ENCODE peak calls at places on chromosomes 16 and 17, in nine cellular contexts. One of them, this sample, is unnamed.

GRCh38 chr17:2092253-2092652 is 37.4 kb downstream of the HIC1 start:
- DNase-seq in pancreas: no peak
- DNase-seq in SHP77: no peak
- DNase-seq in AG04450: no peak
- DNase-seq in hippocampal formation: no peak
- DNase-seq in GM04504: no peak
- DNase-seq in M059J: no peak
- DNase-seq in Kasumi-1: no peak
- DNase-seq in activated naive CD8-positive, alpha-beta T cell treated with anti-CD3 and anti-CD28 coated beads, Interleukin-2, amount 50 U/mL, for 24 hours: no peak
- DNase-seq in this sample: no peak

GRCh38 chr16:50081428-50082018 is 15.8 kb downstream of the HEATR3 start:
- DNase-seq in hippocampal formation: no peak
- DNase-seq in AG04450: no peak
- DNase-seq in SHP77: no peak
- DNase-seq in pancreas: no peak
- DNase-seq in activated naive CD8-positive, alpha-beta T cell treated with anti-CD3 and anti-CD28 coated beads, Interleukin-2, amount 50 U/mL, for 24 hours: no peak
- DNase-seq in Kasumi-1: no peak
- DNase-seq in M059J: no peak
- DNase-seq in GM04504: no peak
- DNase-seq in this sample: no peak

GRCh38 chr17:32515677-32516383 is 29.0 kb downstream of the CDK5R1 start:
- DNase-seq in SHP77: no peak
- DNase-seq in activated naive CD8-positive, alpha-beta T cell treated with anti-CD3 and anti-CD28 coated beads, Interleukin-2, amount 50 U/mL, for 24 hours: no peak
- DNase-seq in pancreas: no peak
- DNase-seq in GM04504: no peak
- DNase-seq in M059J: no peak
- DNase-seq in hippocampal formation: no peak
- DNase-seq in AG04450: no peak
- DNase-seq in Kasumi-1: no peak
- DNase-seq in this sample: peak

GRCh38 chr17:49035470-49036269 is 38.5 kb downstream of the IGF2BP1 start:
- DNase-seq in M059J: peak
- DNase-seq in Kasumi-1: peak
- DNase-seq in AG04450: no peak
- DNase-seq in hippocampal formation: no peak
- DNase-seq in activated naive CD8-positive, alpha-beta T cell treated with anti-CD3 and anti-CD28 coated beads, Interleukin-2, amount 50 U/mL, for 24 hours: peak
- DNase-seq in GM04504: no peak
- DNase-seq in pancreas: peak
- DNase-seq in SHP77: peak
- DNase-seq in this sample: peak

GRCh38 chr16:10240854-10241613 is 58.8 kb upstream of the GRIN2A start:
- DNase-seq in activated naive CD8-positive, alpha-beta T cell treated with anti-CD3 and anti-CD28 coated beads, Interleukin-2, amount 50 U/mL, for 24 hours: no peak
- DNase-seq in M059J: peak
- DNase-seq in SHP77: no peak
- DNase-seq in pancreas: no peak
- DNase-seq in hippocampal formation: no peak
- DNase-seq in Kasumi-1: no peak
- DNase-seq in GM04504: no peak
- DNase-seq in AG04450: no peak
- DNase-seq in this sample: no peak

GRCh38 chr17:40530988-40531971 is 29.9 kb upstream of the TNS4 start:
- DNase-seq in pancreas: no peak
- DNase-seq in GM04504: no peak
- DNase-seq in activated naive CD8-positive, alpha-beta T cell treated with anti-CD3 and anti-CD28 coated beads, Interleukin-2, amount 50 U/mL, for 24 hours: peak
- DNase-seq in hippocampal formation: no peak
- DNase-seq in M059J: no peak
- DNase-seq in AG04450: no peak
- DNase-seq in SHP77: no peak
- DNase-seq in Kasumi-1: no peak
- DNase-seq in this sample: no peak

GRCh38 chr16:75064403-75065148 is 52.0 kb downstream of the LDHD start:
- DNase-seq in activated naive CD8-positive, alpha-beta T cell treated with anti-CD3 and anti-CD28 coated beads, Interleukin-2, amount 50 U/mL, for 24 hours: peak
- DNase-seq in hippocampal formation: no peak
- DNase-seq in pancreas: no peak
- DNase-seq in Kasumi-1: peak
- DNase-seq in M059J: no peak
- DNase-seq in AG04450: no peak
- DNase-seq in SHP77: peak
- DNase-seq in GM04504: no peak
- DNase-seq in this sample: peak

GRCh38 chr17:74608511-74608910 is 15.0 kb downstream of the CD300E start:
- DNase-seq in M059J: no peak
- DNase-seq in pancreas: no peak
- DNase-seq in AG04450: no peak
- DNase-seq in Kasumi-1: no peak
- DNase-seq in SHP77: no peak
- DNase-seq in hippocampal formation: no peak
- DNase-seq in activated naive CD8-positive, alpha-beta T cell treated with anti-CD3 and anti-CD28 coated beads, Interleukin-2, amount 50 U/mL, for 24 hours: no peak
- DNase-seq in GM04504: no peak
- DNase-seq in this sample: no peak

GRCh38 chr17:62860962-62861873 is 53.1 kb upstream of the MARCHF10 start:
- DNase-seq in hippocampal formation: no peak
- DNase-seq in SHP77: no peak
- DNase-seq in GM04504: no peak
- DNase-seq in M059J: no peak
- DNase-seq in activated naive CD8-positive, alpha-beta T cell treated with anti-CD3 and anti-CD28 coated beads, Interleukin-2, amount 50 U/mL, for 24 hours: no peak
- DNase-seq in Kasumi-1: no peak
- DNase-seq in pancreas: no peak
- DNase-seq in AG04450: no peak
- DNase-seq in this sample: no peak

GRCh38 chr16:72055911-72056310 is 1.6 kb downstream of the HP start:
- DNase-seq in GM04504: no peak
- DNase-seq in M059J: no peak
- DNase-seq in AG04450: no peak
- DNase-seq in Kasumi-1: no peak
- DNase-seq in hippocampal formation: no peak
- DNase-seq in activated naive CD8-positive, alpha-beta T cell treated with anti-CD3 and anti-CD28 coated beads, Interleukin-2, amount 50 U/mL, for 24 hours: no peak
- DNase-seq in pancreas: no peak
- DNase-seq in SHP77: no peak
- DNase-seq in this sample: no peak

GRCh38 chr17:78826426-78826825 is 14.2 kb downstream of the USP36 start:
- DNase-seq in Kasumi-1: no peak
- DNase-seq in GM04504: no peak
- DNase-seq in M059J: no peak
- DNase-seq in pancreas: no peak
- DNase-seq in SHP77: no peak
- DNase-seq in hippocampal formation: no peak
- DNase-seq in AG04450: no peak
- DNase-seq in activated naive CD8-positive, alpha-beta T cell treated with anti-CD3 and anti-CD28 coated beads, Interleukin-2, amount 50 U/mL, for 24 hours: no peak
- DNase-seq in this sample: no peak

GRCh38 chr16:19997264-19997663 is 76.4 kb downstream of the GPR139 start:
- DNase-seq in hippocampal formation: no peak
- DNase-seq in pancreas: no peak
- DNase-seq in activated naive CD8-positive, alpha-beta T cell treated with anti-CD3 and anti-CD28 coated beads, Interleukin-2, amount 50 U/mL, for 24 hours: no peak
- DNase-seq in Kasumi-1: no peak
- DNase-seq in SHP77: no peak
- DNase-seq in GM04504: no peak
- DNase-seq in M059J: peak
- DNase-seq in AG04450: no peak
- DNase-seq in this sample: no peak

GRCh38 chr17:60781880-60782412 is 104.3 kb downstream of the BCAS3 start:
- DNase-seq in hippocampal formation: no peak
- DNase-seq in AG04450: no peak
- DNase-seq in SHP77: no peak
- DNase-seq in activated naive CD8-positive, alpha-beta T cell treated with anti-CD3 and anti-CD28 coated beads, Interleukin-2, amount 50 U/mL, for 24 hours: no peak
- DNase-seq in Kasumi-1: no peak
- DNase-seq in M059J: no peak
- DNase-seq in pancreas: no peak
- DNase-seq in GM04504: no peak
- DNase-seq in this sample: no peak

GRCh38 chr17:8941520-8941919 is 24.0 kb downstream of the PIK3R5 start:
- DNase-seq in AG04450: no peak
- DNase-seq in hippocampal formation: no peak
- DNase-seq in GM04504: no peak
- DNase-seq in M059J: no peak
- DNase-seq in SHP77: no peak
- DNase-seq in activated naive CD8-positive, alpha-beta T cell treated with anti-CD3 and anti-CD28 coated beads, Interleukin-2, amount 50 U/mL, for 24 hours: peak
- DNase-seq in pancreas: no peak
- DNase-seq in Kasumi-1: no peak
- DNase-seq in this sample: no peak

GRCh38 chr16:52671560-52671959 is 124.6 kb upstream of the TOX3 start:
- DNase-seq in Kasumi-1: no peak
- DNase-seq in activated naive CD8-positive, alpha-beta T cell treated with anti-CD3 and anti-CD28 coated beads, Interleukin-2, amount 50 U/mL, for 24 hours: no peak
- DNase-seq in M059J: no peak
- DNase-seq in AG04450: no peak
- DNase-seq in SHP77: no peak
- DNase-seq in hippocampal formation: no peak
- DNase-seq in pancreas: no peak
- DNase-seq in GM04504: no peak
- DNase-seq in this sample: peak

GRCh38 chr17:60819447-60820130 is 141.9 kb downstream of the BCAS3 start:
- DNase-seq in SHP77: no peak
- DNase-seq in AG04450: no peak
- DNase-seq in activated naive CD8-positive, alpha-beta T cell treated with anti-CD3 and anti-CD28 coated beads, Interleukin-2, amount 50 U/mL, for 24 hours: no peak
- DNase-seq in pancreas: no peak
- DNase-seq in M059J: no peak
- DNase-seq in Kasumi-1: no peak
- DNase-seq in hippocampal formation: no peak
- DNase-seq in GM04504: no peak
- DNase-seq in this sample: no peak

GRCh38 chr16:78147846-78148535 is 48.5 kb downstream of the WWOX start:
- DNase-seq in activated naive CD8-positive, alpha-beta T cell treated with anti-CD3 and anti-CD28 coated beads, Interleukin-2, amount 50 U/mL, for 24 hours: no peak
- DNase-seq in pancreas: no peak
- DNase-seq in AG04450: no peak
- DNase-seq in hippocampal formation: no peak
- DNase-seq in SHP77: peak
- DNase-seq in GM04504: no peak
- DNase-seq in Kasumi-1: no peak
- DNase-seq in M059J: no peak
- DNase-seq in this sample: no peak

GRCh38 chr17:21253646-21254441 is 634 bp upstream of the NATD1 start:
- DNase-seq in AG04450: no peak
- DNase-seq in GM04504: no peak
- DNase-seq in hippocampal formation: no peak
- DNase-seq in activated naive CD8-positive, alpha-beta T cell treated with anti-CD3 and anti-CD28 coated beads, Interleukin-2, amount 50 U/mL, for 24 hours: no peak
- DNase-seq in SHP77: no peak
- DNase-seq in M059J: no peak
- DNase-seq in pancreas: no peak
- DNase-seq in Kasumi-1: no peak
- DNase-seq in this sample: no peak

GRCh38 chr16:46620265-46621005 is 744 bp downstream of the SHCBP1 start:
- DNase-seq in Kasumi-1: peak
- DNase-seq in GM04504: no peak
- DNase-seq in M059J: peak
- DNase-seq in activated naive CD8-positive, alpha-beta T cell treated with anti-CD3 and anti-CD28 coated beads, Interleukin-2, amount 50 U/mL, for 24 hours: peak
- DNase-seq in hippocampal formation: no peak
- DNase-seq in AG04450: no peak
- DNase-seq in pancreas: no peak
- DNase-seq in SHP77: no peak
- DNase-seq in this sample: no peak

GRCh38 chr16:22787456-22788189 is 26.3 kb upstream of the HS3ST2 start:
- DNase-seq in pancreas: no peak
- DNase-seq in activated naive CD8-positive, alpha-beta T cell treated with anti-CD3 and anti-CD28 coated beads, Interleukin-2, amount 50 U/mL, for 24 hours: no peak
- DNase-seq in GM04504: peak
- DNase-seq in SHP77: no peak
- DNase-seq in M059J: peak
- DNase-seq in AG04450: no peak
- DNase-seq in Kasumi-1: peak
- DNase-seq in hippocampal formation: no peak
- DNase-seq in this sample: peak

GRCh38 chr16:188674-189073 is 8.4 kb downstream of the HBQ1 start:
- DNase-seq in AG04450: no peak
- DNase-seq in M059J: no peak
- DNase-seq in hippocampal formation: no peak
- DNase-seq in Kasumi-1: no peak
- DNase-seq in GM04504: no peak
- DNase-seq in activated naive CD8-positive, alpha-beta T cell treated with anti-CD3 and anti-CD28 coated beads, Interleukin-2, amount 50 U/mL, for 24 hours: no peak
- DNase-seq in SHP77: no peak
- DNase-seq in pancreas: no peak
- DNase-seq in this sample: no peak

GRCh38 chr17:75011788-75012319 is 616 bp upstream of the MRPL58 start:
- DNase-seq in Kasumi-1: no peak
- DNase-seq in activated naive CD8-positive, alpha-beta T cell treated with anti-CD3 and anti-CD28 coated beads, Interleukin-2, amount 50 U/mL, for 24 hours: no peak
- DNase-seq in hippocampal formation: peak
- DNase-seq in SHP77: peak
- DNase-seq in M059J: peak
- DNase-seq in AG04450: no peak
- DNase-seq in GM04504: no peak
- DNase-seq in pancreas: no peak
- DNase-seq in this sample: no peak

GRCh38 chr16:4370570-4371480 is 823 bp upstream of the VASN start:
- DNase-seq in pancreas: peak
- DNase-seq in activated naive CD8-positive, alpha-beta T cell treated with anti-CD3 and anti-CD28 coated beads, Interleukin-2, amount 50 U/mL, for 24 hours: no peak
- DNase-seq in AG04450: peak
- DNase-seq in M059J: peak
- DNase-seq in Kasumi-1: no peak
- DNase-seq in hippocampal formation: peak
- DNase-seq in SHP77: no peak
- DNase-seq in GM04504: no peak
- DNase-seq in this sample: peak

GRCh38 chr17:57391076-57391825 is 134.9 kb downstream of the MSI2 start:
- DNase-seq in AG04450: no peak
- DNase-seq in pancreas: no peak
- DNase-seq in activated naive CD8-positive, alpha-beta T cell treated with anti-CD3 and anti-CD28 coated beads, Interleukin-2, amount 50 U/mL, for 24 hours: no peak
- DNase-seq in hippocampal formation: no peak
- DNase-seq in Kasumi-1: no peak
- DNase-seq in M059J: no peak
- DNase-seq in SHP77: no peak
- DNase-seq in GM04504: no peak
- DNase-seq in this sample: no peak

GRCh38 chr17:39027440-39028035 is 60.3 kb upstream of the FBXO47 start:
- DNase-seq in activated naive CD8-positive, alpha-beta T cell treated with anti-CD3 and anti-CD28 coated beads, Interleukin-2, amount 50 U/mL, for 24 hours: no peak
- DNase-seq in M059J: no peak
- DNase-seq in SHP77: no peak
- DNase-seq in AG04450: no peak
- DNase-seq in pancreas: no peak
- DNase-seq in hippocampal formation: no peak
- DNase-seq in GM04504: no peak
- DNase-seq in Kasumi-1: no peak
- DNase-seq in this sample: no peak

GRCh38 chr16:73173396-73173795 is 125.5 kb upstream of the ZFHX3 start:
- DNase-seq in SHP77: no peak
- DNase-seq in Kasumi-1: no peak
- DNase-seq in pancreas: no peak
- DNase-seq in activated naive CD8-positive, alpha-beta T cell treated with anti-CD3 and anti-CD28 coated beads, Interleukin-2, amount 50 U/mL, for 24 hours: no peak
- DNase-seq in M059J: no peak
- DNase-seq in GM04504: no peak
- DNase-seq in AG04450: no peak
- DNase-seq in hippocampal formation: no peak
- DNase-seq in this sample: no peak